ENCODE peak calls at places on chromosomes 13 and 19, in seven cellular contexts. One of them, this sample, is unnamed.
A peak's percentile ranks its signal among the peaks of the same experiment; 100 is the strongest.

GRCh38 chr13:91369432-91369831 is 21.9 kb downstream of the MIR17HG start:
- DNase-seq in GM12878: no peak
- DNase-seq in H1: no peak
- DNase-seq in K562: peak; percentile 60
- DNase-seq in GM12891: no peak
- DNase-seq in SK-N-SH: no peak
- DNase-seq in HepG2: no peak
- DNase-seq in this sample: no peak

GRCh38 chr13:31639443-31640163 is 99.7 kb upstream of the RXFP2 start:
- DNase-seq in GM12878: no peak
- DNase-seq in H1: no peak
- DNase-seq in K562: no peak
- DNase-seq in GM12891: no peak
- DNase-seq in SK-N-SH: no peak
- DNase-seq in HepG2: no peak
- DNase-seq in this sample: no peak

GRCh38 chr19:10988921-10989320 is 28.1 kb downstream of the SMARCA4 start:
- DNase-seq in GM12878: no peak
- DNase-seq in H1: no peak
- DNase-seq in K562: no peak
- DNase-seq in GM12891: no peak
- DNase-seq in SK-N-SH: no peak
- DNase-seq in HepG2: no peak
- DNase-seq in this sample: no peak

GRCh38 chr19:19324059-19324755 is 3.6 kb downstream of the MAU2 start:
- DNase-seq in GM12878: no peak
- DNase-seq in H1: no peak
- DNase-seq in K562: no peak
- DNase-seq in GM12891: no peak
- DNase-seq in SK-N-SH: no peak
- DNase-seq in HepG2: no peak
- DNase-seq in this sample: no peak

GRCh38 chr19:37537391-37537947 is 30.7 kb downstream of the ZNF793 start:
- DNase-seq in GM12878: no peak
- DNase-seq in H1: no peak
- DNase-seq in K562: no peak
- DNase-seq in GM12891: no peak
- DNase-seq in SK-N-SH: no peak
- DNase-seq in HepG2: no peak
- DNase-seq in this sample: no peak

GRCh38 chr13:30429235-30429634 is 6.9 kb downstream of the UBE2L5 start:
- DNase-seq in GM12878: no peak
- DNase-seq in H1: no peak
- DNase-seq in K562: no peak
- DNase-seq in GM12891: no peak
- DNase-seq in SK-N-SH: no peak
- DNase-seq in HepG2: no peak
- DNase-seq in this sample: no peak

GRCh38 chr19:48966541-48967345 is 1.6 kb downstream of the FTL start:
- DNase-seq in GM12878: no peak
- DNase-seq in H1: no peak
- DNase-seq in K562: peak; percentile 70
- DNase-seq in GM12891: no peak
- DNase-seq in SK-N-SH: no peak
- DNase-seq in HepG2: no peak
- DNase-seq in this sample: no peak

GRCh38 chr13:110303644-110304043 is 3.3 kb downstream of the COL4A1 start:
- DNase-seq in GM12878: no peak
- DNase-seq in H1: no peak
- DNase-seq in K562: no peak
- DNase-seq in GM12891: no peak
- DNase-seq in SK-N-SH: no peak
- DNase-seq in HepG2: no peak
- DNase-seq in this sample: no peak

GRCh38 chr19:32138416-32138815 is 207.0 kb upstream of the ZNF507 start:
- DNase-seq in GM12878: no peak
- DNase-seq in H1: no peak
- DNase-seq in K562: no peak
- DNase-seq in GM12891: no peak
- DNase-seq in SK-N-SH: no peak
- DNase-seq in HepG2: no peak
- DNase-seq in this sample: no peak

GRCh38 chr13:112462408-112462807 is 86.3 kb downstream of the SPACA7 start:
- DNase-seq in GM12878: no peak
- DNase-seq in H1: no peak
- DNase-seq in K562: no peak
- DNase-seq in GM12891: no peak
- DNase-seq in SK-N-SH: no peak
- DNase-seq in HepG2: no peak
- DNase-seq in this sample: no peak

GRCh38 chr19:17681505-17682125 is 6.5 kb downstream of the UNC13A start:
- DNase-seq in GM12878: no peak
- DNase-seq in H1: peak; percentile 90
- DNase-seq in K562: peak; percentile 87
- DNase-seq in GM12891: no peak
- DNase-seq in SK-N-SH: no peak
- DNase-seq in HepG2: no peak
- DNase-seq in this sample: no peak

GRCh38 chr19:52943134-52943883 is 19.4 kb downstream of the ZNF816 start:
- DNase-seq in GM12878: no peak
- DNase-seq in H1: no peak
- DNase-seq in K562: no peak
- DNase-seq in GM12891: no peak
- DNase-seq in SK-N-SH: no peak
- DNase-seq in HepG2: no peak
- DNase-seq in this sample: no peak

GRCh38 chr19:15113245-15114152 is 6.3 kb downstream of the SYDE1 start:
- DNase-seq in GM12878: no peak
- DNase-seq in H1: peak; percentile 73
- DNase-seq in K562: no peak
- DNase-seq in GM12891: no peak
- DNase-seq in SK-N-SH: peak; percentile 48
- DNase-seq in HepG2: peak; percentile 32
- DNase-seq in this sample: peak; percentile 23

GRCh38 chr19:13099073-13099999 is 3.3 kb downstream of the LYL1 start:
- DNase-seq in GM12878: no peak
- DNase-seq in H1: peak; percentile 74
- DNase-seq in K562: peak; percentile 88
- DNase-seq in GM12891: peak; percentile 71
- DNase-seq in SK-N-SH: no peak
- DNase-seq in HepG2: no peak
- DNase-seq in this sample: peak; percentile 71

GRCh38 chr13:33183431-33184130 is 102.0 kb downstream of the STARD13 start:
- DNase-seq in GM12878: no peak
- DNase-seq in H1: no peak
- DNase-seq in K562: no peak
- DNase-seq in GM12891: no peak
- DNase-seq in SK-N-SH: no peak
- DNase-seq in HepG2: no peak
- DNase-seq in this sample: no peak

GRCh38 chr13:20637811-20638210 is 65.7 kb upstream of the IL17D start:
- DNase-seq in GM12878: no peak
- DNase-seq in H1: no peak
- DNase-seq in K562: no peak
- DNase-seq in GM12891: no peak
- DNase-seq in SK-N-SH: no peak
- DNase-seq in HepG2: no peak
- DNase-seq in this sample: no peak

GRCh38 chr13:111515648-111516047 is 195.2 kb downstream of the TEX29 start:
- DNase-seq in GM12878: no peak
- DNase-seq in H1: no peak
- DNase-seq in K562: no peak
- DNase-seq in GM12891: no peak
- DNase-seq in SK-N-SH: no peak
- DNase-seq in HepG2: no peak
- DNase-seq in this sample: no peak

DNA sequence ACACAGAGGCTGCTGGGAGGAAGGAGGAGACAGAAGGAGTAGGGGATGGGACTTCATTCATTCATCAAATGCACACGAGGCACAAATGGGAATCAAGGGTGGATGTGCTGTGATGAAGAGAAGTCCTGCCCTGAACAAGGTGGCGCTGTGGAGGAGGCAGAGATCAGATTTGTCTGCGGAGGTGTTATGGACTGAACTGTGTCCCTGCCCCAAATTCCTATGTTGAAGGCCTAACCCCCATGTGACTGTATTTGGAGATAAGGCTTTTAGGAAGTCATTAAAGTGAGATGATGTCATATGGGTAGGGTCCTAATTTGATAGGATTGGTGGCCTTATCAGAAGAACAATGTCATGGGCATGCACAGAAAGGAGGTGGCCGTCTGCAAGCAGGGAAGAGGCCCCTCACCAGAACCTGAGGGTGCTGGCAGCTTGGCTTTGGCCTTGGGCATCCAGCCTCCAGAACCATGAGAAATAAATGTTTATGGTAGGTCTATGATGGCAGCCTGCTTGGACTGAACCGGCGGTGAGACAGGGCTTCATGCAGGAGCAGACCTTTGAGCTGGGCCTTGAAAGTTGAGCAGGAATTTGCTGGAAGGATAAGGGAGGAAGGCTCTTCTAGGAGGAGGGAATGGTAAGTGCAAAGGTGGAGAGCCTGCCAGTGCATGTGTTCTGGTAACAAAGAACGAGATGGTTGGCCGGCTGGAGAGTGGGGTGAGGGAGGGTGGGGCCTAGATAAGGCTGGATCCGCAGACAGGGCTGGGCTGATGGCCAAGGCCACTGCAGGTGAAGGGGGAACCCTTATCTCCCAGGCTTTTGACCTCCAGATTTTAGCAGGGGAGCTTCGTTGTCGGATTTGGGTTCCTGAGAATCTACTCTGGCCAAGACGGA is 2.7 kb upstream of the CEBPA start:
- DNase-seq in GM12878: no peak
- DNase-seq in H1: no peak
- DNase-seq in K562: peak; percentile 56
- DNase-seq in GM12891: no peak
- DNase-seq in SK-N-SH: no peak
- DNase-seq in HepG2: peak; percentile 56
- DNase-seq in this sample: no peak
- TF ChIP-seq POLR2AphosphoS5 in GM12878: no peak
- TF ChIP-seq POLR2AphosphoS5 in H1: no peak
- TF ChIP-seq POLR2AphosphoS5 in K562: no peak
- TF ChIP-seq POLR2AphosphoS5 in GM12891: no peak
- TF ChIP-seq POLR2AphosphoS5 in SK-N-SH: no peak
- TF ChIP-seq POLR2AphosphoS5 in HepG2: peak; percentile 65
- TF ChIP-seq POLR2AphosphoS5 in this sample: no peak

DNA sequence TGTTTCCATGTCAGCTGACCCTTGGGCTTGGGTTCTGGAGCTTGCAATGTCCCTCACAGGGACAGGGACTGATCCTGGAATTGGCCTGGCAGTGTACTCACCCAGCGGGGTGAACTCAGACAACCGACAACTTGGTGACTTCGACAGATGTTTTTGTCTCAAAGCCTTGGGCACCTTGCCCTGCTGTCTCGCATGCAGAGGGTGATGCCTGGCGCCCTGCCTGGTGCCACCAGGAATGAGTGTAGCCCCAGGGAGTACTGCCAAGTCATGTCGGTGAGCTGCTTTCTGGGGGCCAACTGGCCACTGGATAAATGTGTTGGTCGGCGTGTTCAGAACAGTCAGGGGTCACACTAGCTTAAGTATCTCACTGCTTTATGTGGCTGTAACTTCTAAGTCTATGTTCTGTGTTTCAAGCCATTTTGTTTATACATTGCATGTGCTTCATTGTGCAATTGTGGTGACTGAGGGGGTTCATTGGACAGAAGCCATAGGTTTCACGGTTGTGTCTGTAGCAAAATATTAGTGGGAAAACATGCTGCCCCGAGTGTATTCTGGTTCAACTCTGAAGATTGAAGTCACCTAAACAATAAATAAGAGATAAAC is 96.3 kb upstream of the TNFSF11 start:
- DNase-seq in GM12878: no peak
- DNase-seq in H1: no peak
- DNase-seq in K562: no peak
- DNase-seq in GM12891: no peak
- DNase-seq in SK-N-SH: no peak
- DNase-seq in HepG2: no peak
- DNase-seq in this sample: no peak
- TF ChIP-seq TAF1 in GM12878: no peak
- TF ChIP-seq TAF1 in H1: no peak
- TF ChIP-seq TAF1 in K562: no peak
- TF ChIP-seq TAF1 in GM12891: no peak
- TF ChIP-seq TAF1 in SK-N-SH: no peak
- TF ChIP-seq TAF1 in HepG2: no peak
- TF ChIP-seq TAF1 in this sample: no peak

GRCh38 chr19:36100476-36100875 is 10.5 kb upstream of the OVOL3 start:
- DNase-seq in GM12878: no peak
- DNase-seq in H1: no peak
- DNase-seq in K562: no peak
- DNase-seq in GM12891: no peak
- DNase-seq in SK-N-SH: no peak
- DNase-seq in HepG2: no peak
- DNase-seq in this sample: no peak
- TF ChIP-seq POLR2AphosphoS5 in GM12878: no peak
- TF ChIP-seq POLR2AphosphoS5 in H1: no peak
- TF ChIP-seq POLR2AphosphoS5 in K562: peak; percentile 18
- TF ChIP-seq POLR2AphosphoS5 in GM12891: no peak
- TF ChIP-seq POLR2AphosphoS5 in SK-N-SH: no peak
- TF ChIP-seq POLR2AphosphoS5 in HepG2: no peak
- TF ChIP-seq POLR2AphosphoS5 in this sample: no peak

GRCh38 chr19:5372572-5373200 is 32.1 kb upstream of the PTPRS start:
- DNase-seq in GM12878: no peak
- DNase-seq in H1: no peak
- DNase-seq in K562: no peak
- DNase-seq in GM12891: no peak
- DNase-seq in SK-N-SH: no peak
- DNase-seq in HepG2: no peak
- DNase-seq in this sample: no peak

GRCh38 chr19:5369304-5369703 is 28.7 kb upstream of the PTPRS start:
- DNase-seq in GM12878: no peak
- DNase-seq in H1: no peak
- DNase-seq in K562: no peak
- DNase-seq in GM12891: no peak
- DNase-seq in SK-N-SH: no peak
- DNase-seq in HepG2: no peak
- DNase-seq in this sample: no peak

GRCh38 chr19:5367530-5368133 is 27.0 kb upstream of the PTPRS start:
- DNase-seq in GM12878: no peak
- DNase-seq in H1: no peak
- DNase-seq in K562: no peak
- DNase-seq in GM12891: no peak
- DNase-seq in SK-N-SH: no peak
- DNase-seq in HepG2: no peak
- DNase-seq in this sample: no peak

GRCh38 chr19:5365905-5366304 is 25.3 kb upstream of the PTPRS start:
- DNase-seq in GM12878: no peak
- DNase-seq in H1: no peak
- DNase-seq in K562: no peak
- DNase-seq in GM12891: no peak
- DNase-seq in SK-N-SH: no peak
- DNase-seq in HepG2: no peak
- DNase-seq in this sample: no peak

DNA sequence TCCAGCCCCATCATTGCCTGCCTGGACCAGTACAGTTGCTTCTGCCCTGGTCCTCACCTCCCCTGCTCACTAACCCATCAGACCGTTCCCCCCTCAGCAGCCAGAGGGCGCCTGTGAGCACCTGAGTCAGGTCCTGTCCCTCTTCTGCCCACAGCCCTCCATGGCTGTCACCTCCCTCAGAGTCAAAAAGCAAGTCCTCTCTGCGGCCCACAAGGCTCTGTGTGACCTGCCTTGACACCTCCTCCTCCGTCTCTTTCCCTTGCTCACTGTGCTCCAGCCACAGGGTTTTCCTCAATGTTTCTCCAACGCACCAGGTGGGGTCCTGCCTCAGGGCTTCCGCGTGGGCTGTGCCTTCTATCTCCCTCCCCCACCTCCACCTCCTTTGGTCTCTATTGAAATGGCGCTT is 29.4 kb upstream of the PTPRS start:
- DNase-seq in GM12878: no peak
- DNase-seq in H1: peak; percentile 97
- DNase-seq in K562: peak; percentile 77
- DNase-seq in GM12891: peak; percentile 52
- DNase-seq in SK-N-SH: peak; percentile 70
- DNase-seq in HepG2: peak; percentile 39
- DNase-seq in this sample: peak; percentile 43
- TF ChIP-seq TAF1 in GM12878: no peak
- TF ChIP-seq TAF1 in H1: no peak
- TF ChIP-seq TAF1 in K562: no peak
- TF ChIP-seq TAF1 in GM12891: no peak
- TF ChIP-seq TAF1 in SK-N-SH: no peak
- TF ChIP-seq TAF1 in HepG2: no peak
- TF ChIP-seq TAF1 in this sample: no peak